ENCODE peak calls at places on chromosomes 11 and 22, in four cellular contexts. O is GM12878, Y is PC-9, A is osteoblast. W is an unnamed sample. For H3K9me3 and H4K20me1, the result is how much of the 10 kb centered on the place peaks cover.

GRCh38 chr22:44396021-44396726 is 83.4 kb upstream of the SHISAL1 start:
- DNase-seq in O (no peak), Y (no peak), A (no peak), W (no peak)

GRCh38 chr11:128388182-128388815 is 199.1 kb downstream of the ETS1 start:
- DNase-seq in O (no peak), Y (no peak), A (no peak), W (no peak)

GRCh38 chr11:121321614-121322243 is 29.2 kb downstream of the SC5D start:
- DNase-seq in O (no peak), Y (no peak), A (no peak), W (peak)

GRCh38 chr22:50613291-50613981 is 12.8 kb downstream of the MAPK8IP2 start:
- DNase-seq in O (no peak), Y (peak), A (peak), W (peak)

GRCh38 chr11:122099345-122100045 is 16.5 kb downstream of the BLID start:
- DNase-seq in O (no peak), Y (no peak), A (no peak), W (peak)

GRCh38 chr11:85953491-85954143 is 98.4 kb downstream of the CCDC83 start:
- DNase-seq in O (no peak), Y (no peak), A (no peak), W (peak)

GRCh38 chr11:77450227-77450626 is 23.7 kb downstream of the PAK1 start:
- DNase-seq in O (no peak), Y (no peak), A (no peak), W (no peak)

GRCh38 chr11:10388574-10388973 is 66.5 kb upstream of the AMPD3 start:
- DNase-seq in O (no peak), Y (no peak), A (no peak), W (peak)

GRCh38 chr11:129408865-129409444 is 33.3 kb downstream of the BARX2 start:
- DNase-seq in O (no peak), Y (no peak), A (no peak), W (no peak)

GRCh38 chr11:6099577-6099976 is 7.9 kb upstream of the OR56B4 start:
- DNase-seq in O (no peak), Y (no peak), A (no peak), W (no peak)

GRCh38 chr11:13962562-13963168 is at the start of gene SPON1:
- DNase-seq in O (no peak), Y (no peak), A (no peak), W (peak)

GRCh38 chr22:38398609-38399401 is 56.2 kb downstream of the KCNJ4 start:
- DNase-seq in O (no peak), Y (peak), A (peak), W (peak)

DNA sequence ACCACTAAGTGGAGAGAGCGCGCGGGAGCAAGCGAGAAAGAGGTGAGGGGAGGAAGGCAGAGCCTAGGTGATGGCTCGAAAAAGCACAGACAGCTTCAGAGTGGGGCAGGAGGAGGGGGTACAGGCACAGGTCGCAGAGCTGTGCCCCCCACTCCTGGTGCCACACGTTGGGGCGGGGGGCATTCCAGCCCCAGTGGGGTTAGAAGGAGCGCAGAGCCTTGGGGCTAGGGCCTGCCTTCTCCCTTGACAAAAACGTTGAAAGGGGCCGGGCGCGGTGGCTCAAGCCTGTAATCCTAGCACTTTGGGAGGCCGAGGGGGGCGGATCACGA is 41.6 kb upstream of the ISX start:
- DNase-seq in O (no peak), Y (no peak), A (no peak), W (no peak)
- H3K4me3 ChIP-seq in O (no peak), Y (no peak), A (no peak), W (no peak)

GRCh38 chr11:70509476-70509875 is 111.1 kb downstream of the CTTN start:
- DNase-seq in O (no peak), Y (no peak), A (peak), W (no peak)
- H3K9me3 ChIP-seq in O (under half), Y (under half), A (under half), W (under half)

DNA sequence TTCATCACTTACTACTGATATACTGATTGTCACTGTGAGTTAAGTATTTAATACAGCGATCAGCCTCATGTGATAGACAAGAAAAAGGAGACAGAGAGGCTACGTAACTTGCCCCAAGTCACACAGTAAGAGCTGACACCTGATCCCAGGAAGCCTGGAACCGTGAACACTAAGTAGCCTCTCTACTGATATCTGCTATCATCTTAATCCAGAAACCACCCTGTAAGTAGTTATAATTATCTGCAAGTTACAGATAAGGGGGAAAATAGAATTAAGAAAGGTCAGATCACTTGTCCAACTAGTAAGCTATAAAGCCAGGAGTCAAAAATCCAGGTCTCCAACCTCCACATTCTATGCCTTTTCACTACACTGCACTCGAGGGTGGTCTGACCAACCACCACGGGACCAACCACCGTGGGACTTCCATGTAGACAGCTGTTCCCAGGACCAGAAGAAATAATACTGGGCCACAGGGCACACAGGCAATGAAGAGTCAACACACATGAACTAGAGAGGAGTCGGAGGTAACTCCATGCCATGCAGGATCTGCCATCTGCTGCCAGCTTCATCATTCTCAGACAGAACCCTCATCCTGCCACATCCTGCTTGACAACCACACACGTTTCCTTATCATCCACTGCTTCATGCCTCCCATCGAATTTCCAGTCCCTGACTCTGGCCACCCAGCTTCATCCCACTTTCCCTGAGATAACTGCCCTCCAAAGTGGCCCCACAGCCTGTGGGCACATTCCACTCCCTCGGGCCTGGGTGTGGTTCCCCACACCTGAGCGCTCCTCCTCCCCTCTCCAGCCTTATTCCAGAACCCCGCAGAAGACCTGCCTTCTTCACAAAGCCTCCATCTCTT is 58.6 kb downstream of the MICAL3 start:
- DNase-seq in O (no peak), Y (no peak), A (no peak), W (no peak)
- H4K20me1 ChIP-seq in O (under half), Y (under half), A (under half), W (under half)

GRCh38 chr22:31341386-31342088 is 4.6 kb downstream of the PATZ1 start:
- DNase-seq in O (no peak), Y (no peak), A (peak), W (no peak)
- H3K4me3 ChIP-seq in O (peak), Y (no peak), A (no peak), W (no peak)

GRCh38 chr22:31973739-31974138 is 29.4 kb downstream of the YWHAH start:
- DNase-seq in O (no peak), Y (no peak), A (peak), W (no peak)

GRCh38 chr22:31980628-31981027 is 36.3 kb downstream of the YWHAH start:
- DNase-seq in O (no peak), Y (no peak), A (no peak), W (no peak)

GRCh38 chr22:31977141-31977781 is 32.9 kb downstream of the YWHAH start:
- DNase-seq in O (peak), Y (peak), A (peak), W (peak)

GRCh38 chr22:31972180-31972579 is 27.8 kb downstream of the YWHAH start:
- DNase-seq in O (no peak), Y (no peak), A (peak), W (no peak)

DNA sequence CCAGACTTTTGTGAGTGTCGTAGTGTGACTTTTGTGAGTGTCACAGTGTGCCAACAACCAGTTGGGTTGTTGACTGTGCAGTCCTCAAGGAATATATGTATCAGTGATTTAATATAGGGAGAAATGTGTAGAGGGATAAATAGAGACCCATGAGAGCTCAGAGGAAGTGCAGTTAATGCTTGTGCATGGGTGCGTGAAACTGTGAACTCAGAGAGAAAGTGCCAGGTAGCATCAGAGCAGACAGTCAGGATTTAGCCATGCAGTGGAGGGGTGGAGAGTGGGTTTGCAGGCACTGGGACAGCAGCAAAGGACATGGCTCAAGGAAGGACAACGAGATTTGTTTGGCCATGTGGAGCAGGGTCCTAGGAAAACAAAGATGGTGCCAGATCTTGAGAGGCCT is 33.6 kb downstream of the YWHAH start:
- DNase-seq in O (no peak), Y (no peak), A (no peak), W (no peak)
- H3K9me3 ChIP-seq in O (under half), Y (under half), A (under half), W (under half)

GRCh38 chr11:108322666-108323065 is 99.8 kb downstream of the ATM start:
- DNase-seq in O (no peak), Y (no peak), A (no peak), W (no peak)
- H4K20me1 ChIP-seq in O (under half), Y (under half), A (under half), W (under half)

GRCh38 chr11:65042899-65043298 is 1.9 kb downstream of the SAC3D1 start:
- DNase-seq in O (no peak), Y (no peak), A (peak), W (no peak)
- H3K4me3 ChIP-seq in O (no peak), Y (peak), A (no peak), W (no peak)

GRCh38 chr22:47965066-47965465 is 1202.6 kb downstream of the TBC1D22A start:
- DNase-seq in O (no peak), Y (no peak), A (no peak), W (no peak)
- H3K9me3 ChIP-seq in O (under half), Y (under half), A (under half), W (under half)

DNA sequence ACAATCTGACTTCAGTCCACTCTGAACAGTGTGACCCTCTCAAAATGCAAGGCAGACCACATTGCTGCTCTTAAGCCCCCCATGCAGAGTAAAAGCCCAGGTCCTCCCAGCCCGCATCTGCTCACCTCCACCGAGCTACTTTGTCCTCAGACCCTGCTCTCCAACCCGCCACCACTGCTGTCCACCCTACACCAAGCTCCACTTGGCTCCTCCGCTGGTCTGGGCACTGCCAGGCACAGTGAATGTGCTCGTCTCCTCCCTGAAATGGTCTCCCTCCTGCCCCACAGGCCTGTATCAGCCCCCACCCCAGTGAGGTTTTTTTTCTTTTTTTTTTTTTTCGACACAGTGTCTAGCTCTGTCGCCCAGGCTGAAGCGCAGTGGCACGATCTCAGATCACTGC is 67.4 kb upstream of the ARFGAP3 start:
- DNase-seq in O (no peak), Y (no peak), A (peak), W (no peak)
- H4K20me1 ChIP-seq in O (under half), Y (under half), A (under half), W (under half)

DNA sequence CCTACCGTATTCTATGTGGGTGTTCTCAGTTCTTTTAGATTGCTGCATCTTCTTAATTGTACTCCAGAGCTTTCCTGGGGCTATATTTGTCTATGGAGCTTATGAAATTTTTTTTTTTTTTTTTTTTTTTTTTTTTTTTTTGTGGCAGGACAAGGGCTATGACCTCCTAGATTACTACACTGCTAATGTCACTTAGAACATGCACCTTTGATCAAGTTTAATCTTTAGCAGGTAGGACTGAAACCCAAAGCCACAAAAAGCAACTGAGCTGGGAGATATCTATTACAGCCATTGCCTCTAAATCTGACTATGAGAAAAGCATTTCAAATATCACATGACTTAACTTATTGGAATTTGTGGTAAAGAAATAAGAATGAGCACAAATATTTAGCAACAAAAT is 21.7 kb upstream of the ABTB2 start:
- DNase-seq in O (no peak), Y (no peak), A (no peak), W (no peak)
- H3K4me3 ChIP-seq in O (no peak), Y (no peak), A (no peak), W (no peak)

W was measured in fibroblast of lung.